ENCODE peak calls at places on chromosomes 3 and 15, in nine cellular contexts. I, J, V, R, L, T, G, C and Y are unnamed samples.

GRCh38 chr3:65851827-65852226 is 186.9 kb downstream of the MAGI1 start:
- DNase-seq in I (no peak), J (no peak), V (no peak), R (no peak), L (peak; percentile 85), T (no peak), G (no peak), C (no peak), Y (no peak)

GRCh38 chr3:126621171-126621570 is 33.8 kb downstream of the TXNRD3 start:
- DNase-seq in I (no peak), J (no peak), V (no peak), R (no peak), L (peak; percentile 53), T (no peak), G (no peak), C (no peak), Y (no peak)

GRCh38 chr3:195075941-195076875 is 194.8 kb downstream of the XXYLT1 start:
- DNase-seq in I (no peak), J (peak; percentile 67), V (no peak), R (no peak), L (no peak), T (no peak), G (no peak), C (no peak), Y (peak; percentile 1)

GRCh38 chr3:171967137-171967783 is 72.1 kb upstream of the FNDC3B start:
- DNase-seq in I (no peak), J (no peak), V (no peak), R (no peak), L (peak; percentile 89), T (peak; percentile 41), G (no peak), C (no peak), Y (no peak)

GRCh38 chr3:48656061-48656840 is 6.4 kb downstream of the CELSR3 start:
- DNase-seq in I (no peak), J (peak; percentile 94), V (peak; percentile 86), R (peak; percentile 81), L (peak; percentile 54), T (peak; percentile 90), G (no peak), C (peak; percentile 66), Y (peak; percentile 95)

GRCh38 chr3:175965036-175965435 is 1105.9 kb downstream of the NAALADL2 start:
- DNase-seq in I (no peak), J (no peak), V (no peak), R (no peak), L (peak; percentile 45), T (no peak), G (no peak), C (no peak), Y (no peak)

GRCh38 chr3:31343075-31343474 is 189.7 kb upstream of the STT3B start:
- DNase-seq in I (no peak), J (no peak), V (no peak), R (no peak), L (peak; percentile 81), T (no peak), G (no peak), C (no peak), Y (no peak)

GRCh38 chr3:123658118-123658859 is 73.4 kb upstream of the HACD2 start:
- DNase-seq in I (no peak), J (no peak), V (peak; percentile 80), R (no peak), L (peak; percentile 93), T (no peak), G (no peak), C (peak; percentile 70), Y (peak; percentile 91)

GRCh38 chr15:39472661-39473657 is 107.9 kb upstream of the THBS1 start:
- DNase-seq in I (no peak), J (peak; percentile 78), V (peak; percentile 61), R (no peak), L (peak; percentile 29), T (peak; percentile 83), G (no peak), C (peak; percentile 53), Y (peak; percentile 29)

GRCh38 chr3:194312743-194313281 is 38.3 kb downstream of the CPN2 start:
- DNase-seq in I (no peak), J (peak; percentile 73), V (no peak), R (no peak), L (peak; percentile 85), T (peak; percentile 83), G (no peak), C (no peak), Y (peak; percentile 56)

GRCh38 chr15:93210995-93211394 is 122.0 kb upstream of the RGMA start:
- DNase-seq in I (no peak), J (no peak), V (peak; percentile 18), R (no peak), L (no peak), T (no peak), G (no peak), C (no peak), Y (no peak)

GRCh38 chr3:127750226-127751031 is 71.9 kb downstream of the MGLL start:
- DNase-seq in I (no peak), J (no peak), V (no peak), R (no peak), L (peak; percentile 83), T (no peak), G (no peak), C (no peak), Y (peak; percentile 17)

GRCh38 chr15:60840306-60840702 is 361.4 kb upstream of the ICE2 start:
- DNase-seq in I (no peak), J (no peak), V (no peak), R (no peak), L (peak; percentile 38), T (peak; percentile 33), G (no peak), C (no peak), Y (no peak)

GRCh38 chr15:48352474-48353072 is 21.3 kb downstream of the DUT start:
- DNase-seq in I (peak; percentile 66), J (no peak), V (peak; percentile 46), R (peak; percentile 8), L (peak; percentile 66), T (peak; percentile 80), G (no peak), C (no peak), Y (peak; percentile 60)

GRCh38 chr15:41690636-41691035 is 30.4 kb downstream of the MGA start:
- DNase-seq in I (no peak), J (no peak), V (no peak), R (no peak), L (no peak), T (no peak), G (no peak), C (no peak), Y (no peak)

GRCh38 chr3:46926447-46926846 is 48.9 kb downstream of the PTH1R start:
- DNase-seq in I (no peak), J (peak; percentile 73), V (no peak), R (no peak), L (no peak), T (no peak), G (no peak), C (no peak), Y (no peak)

GRCh38 chr3:171113716-171114115 is 87.2 kb upstream of the SLC2A2 start:
- DNase-seq in I (peak; percentile 10), J (no peak), V (no peak), R (no peak), L (no peak), T (no peak), G (no peak), C (no peak), Y (no peak)

GRCh38 chr15:92164327-92165000 is 229.2 kb upstream of the ST8SIA2 start:
- DNase-seq in I (no peak), J (no peak), V (no peak), R (no peak), L (peak; percentile 90), T (peak; percentile 69), G (no peak), C (no peak), Y (no peak)

GRCh38 chr3:170038434-170039110 is 777 bp downstream of the GPR160 start:
- DNase-seq in I (peak; percentile 52), J (peak; percentile 92), V (peak; percentile 54), R (no peak), L (no peak), T (peak; percentile 65), G (no peak), C (no peak), Y (peak; percentile 51)

GRCh38 chr3:102177075-102177755 is 257.6 kb upstream of the ZPLD1 start:
- DNase-seq in I (no peak), J (no peak), V (no peak), R (no peak), L (peak; percentile 26), T (no peak), G (no peak), C (no peak), Y (no peak)

DNA sequence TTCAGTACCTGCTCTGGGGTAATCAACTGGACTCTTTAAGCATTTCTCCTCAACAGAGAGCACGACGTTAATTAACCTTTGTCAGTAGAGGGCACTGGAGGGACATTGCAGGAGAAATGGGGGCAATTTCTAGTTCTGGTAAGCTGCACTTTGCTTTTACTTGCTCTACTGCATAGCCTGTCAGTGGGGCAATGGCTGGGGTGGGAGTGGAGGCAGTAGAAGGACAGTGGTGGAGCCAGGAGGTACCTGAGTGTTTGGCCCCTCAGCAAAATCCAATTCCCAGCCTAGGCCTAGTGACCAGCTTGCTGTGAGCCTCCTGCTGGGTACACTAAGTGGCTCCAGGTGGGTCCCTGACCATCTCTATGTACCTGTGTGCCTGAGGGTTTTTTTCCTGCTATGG is 18.3 kb upstream of the MED12L start:
- DNase-seq in I (no peak), J (no peak), V (no peak), R (no peak), L (no peak), T (no peak), G (no peak), C (no peak), Y (no peak)
- H3K27ac ChIP-seq in I (no peak overlapping the region), J (no peak overlapping the region), V (no peak overlapping the region), R (no peak overlapping the region), L (no peak overlapping the region), T (no peak overlapping the region), G (no peak overlapping the region), C (no peak overlapping the region), Y (no peak overlapping the region)

DNA sequence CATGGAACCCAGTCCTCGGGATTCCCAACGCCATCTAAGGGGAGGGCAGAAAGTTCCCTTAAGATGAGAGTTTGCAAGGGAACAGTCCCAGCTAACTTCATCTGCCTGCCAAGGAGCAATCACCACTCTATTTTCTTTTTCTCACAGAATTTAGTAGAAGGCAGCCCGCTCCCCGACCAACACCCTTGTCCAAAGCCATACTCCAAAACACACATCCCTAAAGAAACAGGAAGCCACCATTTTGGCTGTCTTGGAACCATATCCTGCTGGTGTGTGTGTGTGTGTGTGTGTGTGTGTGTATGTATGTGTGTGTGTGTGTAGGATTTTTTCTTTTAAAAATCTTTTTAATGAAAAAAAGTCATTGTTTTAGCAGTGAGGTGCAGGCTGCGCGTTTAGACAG is 7.0 kb upstream of the FGD5 start:
- DNase-seq in I (no peak), J (peak; percentile 25), V (no peak), R (no peak), L (no peak), T (no peak), G (no peak), C (no peak), Y (no peak)
- H3K4me3 ChIP-seq in I (no peak overlapping the region), J (peak overlapping the region; percentile 55), V (peak overlapping the region; percentile 67), R (no peak overlapping the region), L (no peak overlapping the region), T (no peak overlapping the region), G (peak overlapping the region; percentile 58), C (peak overlapping the region; percentile 70), Y (peak overlapping the region; percentile 35)

GRCh38 chr3:57544181-57545125 is at the start of gene DNAH12:
- DNase-seq in I (peak; percentile 64), J (no peak), V (peak; percentile 55), R (no peak), L (peak; percentile 58), T (peak; percentile 82), G (no peak), C (no peak), Y (peak; percentile 82)
- TF ChIP-seq CTCF in I (no peak), J (no peak), V (no peak), R (no peak), L (no peak), T (no peak), G (no peak), C (no peak), Y (no peak)

GRCh38 chr3:11764931-11765363 is 81.7 kb downstream of the TAMM41 start:
- DNase-seq in I (no peak), J (no peak), V (no peak), R (no peak), L (peak; percentile 92), T (no peak), G (no peak), C (no peak), Y (no peak)
- H3K27ac ChIP-seq in I (no peak overlapping the region), J (no peak overlapping the region), V (no peak overlapping the region), R (no peak overlapping the region), L (no peak overlapping the region), T (no peak overlapping the region), G (no peak overlapping the region), C (no peak overlapping the region), Y (no peak overlapping the region)